ENCODE peak calls at places on chromosomes 5 and 9, in five cellular contexts. B, F, O, Y and N are unnamed samples.

GRCh38 chr5:115774684-115775083 is 41.8 kb downstream of the CDO1 start:
- DNase-seq in B (no peak), F (no peak), O (no peak), Y (no peak), N (no peak)

GRCh38 chr5:180083529-180084060 is 12.0 kb upstream of the RNF130 start:
- DNase-seq in B (no peak), F (peak; percentile 62), O (peak; percentile 50), Y (no peak), N (no peak)

GRCh38 chr9:10706788-10707187 is 94.0 kb upstream of the PTPRD start:
- DNase-seq in B (no peak), F (no peak), O (no peak), Y (no peak), N (no peak)

GRCh38 chr5:151628112-151628823 is 37.1 kb upstream of the FAT2 start:
- DNase-seq in B (no peak), F (no peak), O (no peak), Y (no peak), N (no peak)

GRCh38 chr5:32326216-32326772 is 13.6 kb upstream of the MTMR12 start:
- DNase-seq in B (no peak), F (no peak), O (no peak), Y (no peak), N (no peak)

GRCh38 chr5:175162036-175162435 is 281.9 kb downstream of the DRD1 start:
- DNase-seq in B (no peak), F (no peak), O (no peak), Y (no peak), N (no peak)

GRCh38 chr9:4680178-4680535 is 788 bp downstream of the CDC37L1 start:
- DNase-seq in B (no peak), F (no peak), O (no peak), Y (no peak), N (no peak)

GRCh38 chr5:149442563-149443182 is 63.6 kb upstream of the IL17B start:
- DNase-seq in B (peak; percentile 93), F (peak; percentile 81), O (peak; percentile 70), Y (peak; percentile 41), N (peak; percentile 93)

GRCh38 chr9:98576354-98576753 is 132.4 kb downstream of the GABBR2 start:
- DNase-seq in B (no peak), F (no peak), O (no peak), Y (no peak), N (no peak)

GRCh38 chr5:125559296-125559695 is 812.9 kb upstream of the ZNF608 start:
- DNase-seq in B (no peak), F (no peak), O (no peak), Y (no peak), N (no peak)

GRCh38 chr9:20623021-20623747 is 885 bp upstream of the MLLT3 start:
- DNase-seq in B (peak; percentile 57), F (peak; percentile 14), O (peak; percentile 32), Y (peak; percentile 59), N (no peak)

GRCh38 chr9:112166176-112167140 is 8.6 kb downstream of the SUSD1 start:
- DNase-seq in B (no peak), F (peak; percentile 31), O (peak; percentile 24), Y (no peak), N (no peak)

GRCh38 chr9:27792971-27793689 is 219.8 kb upstream of the C9orf72 start:
- DNase-seq in B (no peak), F (no peak), O (no peak), Y (no peak), N (no peak)

GRCh38 chr9:109098960-109099308 is 20.8 kb downstream of the TMEM245 start:
- DNase-seq in B (no peak), F (peak; percentile 35), O (no peak), Y (no peak), N (no peak)

GRCh38 chr5:64775288-64775687 is 6.6 kb downstream of the CWC27 start:
- DNase-seq in B (no peak), F (no peak), O (no peak), Y (no peak), N (no peak)

GRCh38 chr9:38066167-38066906 is 2.7 kb downstream of the SHB start:
- DNase-seq in B (no peak), F (peak; percentile 72), O (peak; percentile 48), Y (no peak), N (peak; percentile 61)

GRCh38 chr9:38067892-38068615 is 973 bp downstream of the SHB start:
- DNase-seq in B (no peak), F (no peak), O (peak; percentile 62), Y (no peak), N (peak; percentile 74)

GRCh38 chr9:38068616-38068865 is 486 bp downstream of the SHB start:
- DNase-seq in B (peak; percentile 75), F (no peak), O (no peak), Y (peak; percentile 11), N (no peak)

GRCh38 chr9:38067611-38067891 is 1.5 kb downstream of the SHB start:
- DNase-seq in B (peak; percentile 71), F (no peak), O (peak; percentile 55), Y (no peak), N (peak; percentile 72)

DNA sequence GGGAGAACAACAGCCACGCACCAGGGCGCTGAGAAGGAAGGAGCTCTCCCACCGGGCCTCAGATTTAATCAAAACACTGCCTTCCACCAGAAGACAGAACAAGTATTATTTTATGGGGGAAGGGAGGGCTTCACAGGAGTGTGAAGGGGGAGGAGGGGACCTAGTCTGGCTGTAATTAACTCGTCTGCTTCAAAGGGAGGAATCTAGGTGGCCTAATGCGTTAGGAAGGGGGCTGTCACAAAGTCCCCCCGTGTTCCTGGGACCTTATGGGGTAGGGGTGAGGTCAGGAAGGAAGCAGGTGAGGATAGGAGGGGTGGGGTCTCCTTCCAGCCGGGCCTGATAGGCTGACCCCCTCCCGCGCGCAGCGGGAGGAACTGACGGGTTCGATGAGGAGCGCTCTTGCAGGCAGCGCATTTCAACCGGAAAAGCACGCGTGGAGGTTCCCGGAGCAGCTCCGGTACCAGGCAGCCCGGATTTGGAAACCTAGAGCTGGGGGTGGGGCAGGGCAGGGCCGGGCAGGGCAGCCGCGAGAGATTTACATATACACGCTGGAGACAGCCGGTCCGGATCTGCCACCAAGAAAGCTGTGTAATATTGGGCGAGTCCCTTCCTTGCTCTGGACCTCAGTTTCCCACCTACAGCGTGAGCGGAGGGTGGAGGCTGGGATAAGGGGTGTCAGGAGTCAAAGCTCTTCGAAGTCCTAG is 2.0 kb downstream of the SHB start:
- DNase-seq in B (peak; percentile 80), F (peak; percentile 51), O (peak; percentile 42), Y (peak; percentile 6), N (peak; percentile 61)
- H3K4me3 ChIP-seq in B (peak overlapping the region; percentile 94), F (peak overlapping the region; percentile 86), O (peak overlapping the region; percentile 79), Y (peak overlapping the region; percentile 37), N (peak overlapping the region; percentile 79)

DNA sequence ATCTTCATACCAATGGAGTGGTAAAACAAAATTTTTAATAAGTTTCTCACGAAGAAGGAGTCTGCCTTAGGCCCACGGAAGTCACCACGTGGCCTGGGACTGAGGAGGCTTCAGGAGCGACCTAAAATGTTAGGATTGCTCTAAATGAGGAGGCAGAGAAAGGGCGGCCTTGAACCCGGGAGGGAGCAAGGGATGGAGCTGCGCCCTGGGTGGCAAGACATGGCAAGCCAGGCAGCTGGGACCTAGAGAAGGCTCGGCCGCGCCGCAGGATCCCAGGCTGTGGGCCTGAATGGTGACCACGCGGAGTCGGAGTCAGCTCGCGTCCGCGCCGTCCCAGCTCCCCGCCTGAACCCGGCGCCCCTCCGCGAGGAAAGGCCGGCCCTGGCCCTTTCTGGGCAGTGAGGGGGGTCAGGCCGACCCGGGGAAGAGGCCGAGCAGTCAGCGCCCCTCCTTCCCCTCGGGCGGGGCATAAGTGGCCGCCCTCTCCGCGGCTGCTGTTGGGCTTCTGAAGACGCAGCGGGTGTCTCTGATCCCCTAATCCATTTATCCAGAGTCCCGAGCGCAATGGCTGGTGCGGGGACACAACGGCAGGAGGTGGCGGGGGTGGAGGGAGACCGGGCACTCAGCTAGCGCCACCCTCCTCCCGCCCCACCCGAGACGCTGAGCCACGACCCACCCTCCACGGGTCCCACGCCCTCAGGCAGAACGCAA is 10.6 kb downstream of the IRX1 start:
- DNase-seq in B (no peak), F (peak; percentile 63), O (peak; percentile 90), Y (no peak), N (peak; percentile 88)
- H3K27me3 ChIP-seq in B (peaks cover 12% of the 10 kb centered on the region), F (peaks cover 30% of the 10 kb centered on the region), O (peaks cover 68% of the 10 kb centered on the region), Y (peaks cover 6% of the 10 kb centered on the region), N (peaks cover 67% of the 10 kb centered on the region)

GRCh38 chr9:127561491-127562270 is 50.4 kb upstream of the STXBP1 start:
- DNase-seq in B (peak; percentile 64), F (peak; percentile 96), O (peak; percentile 44), Y (no peak), N (peak; percentile 82)
- H3K36me3 ChIP-seq in B (no peaks in the 10 kb centered on the region), F (peaks cover 5% of the 10 kb centered on the region), O (no peaks in the 10 kb centered on the region), Y (no peaks in the 10 kb centered on the region), N (peaks cover 3% of the 10 kb centered on the region)

GRCh38 chr9:131704988-131705387 is 34.9 kb downstream of the RAPGEF1 start:
- DNase-seq in B (no peak), F (no peak), O (no peak), Y (no peak), N (no peak)
- H3K4me3 ChIP-seq in B (no peak overlapping the region), F (no peak overlapping the region), O (no peak overlapping the region), Y (peak overlapping the region; percentile 14), N (no peak overlapping the region)

GRCh38 chr9:93191354-93191660 is 7.4 kb downstream of the WNK2 start:
- DNase-seq in B (no peak), F (no peak), O (no peak), Y (no peak), N (no peak)
- H3K27me3 ChIP-seq in B (no peaks in the 10 kb centered on the region), F (no peaks in the 10 kb centered on the region), O (no peaks in the 10 kb centered on the region), Y (no peaks in the 10 kb centered on the region), N (no peaks in the 10 kb centered on the region)

GRCh38 chr5:24472518-24472917 is 172.3 kb downstream of the CDH10 start:
- DNase-seq in B (no peak), F (no peak), O (no peak), Y (no peak), N (no peak)

GRCh38 chr5:24477958-24478357 is 166.8 kb downstream of the CDH10 start:
- DNase-seq in B (no peak), F (no peak), O (no peak), Y (no peak), N (no peak)

DNA sequence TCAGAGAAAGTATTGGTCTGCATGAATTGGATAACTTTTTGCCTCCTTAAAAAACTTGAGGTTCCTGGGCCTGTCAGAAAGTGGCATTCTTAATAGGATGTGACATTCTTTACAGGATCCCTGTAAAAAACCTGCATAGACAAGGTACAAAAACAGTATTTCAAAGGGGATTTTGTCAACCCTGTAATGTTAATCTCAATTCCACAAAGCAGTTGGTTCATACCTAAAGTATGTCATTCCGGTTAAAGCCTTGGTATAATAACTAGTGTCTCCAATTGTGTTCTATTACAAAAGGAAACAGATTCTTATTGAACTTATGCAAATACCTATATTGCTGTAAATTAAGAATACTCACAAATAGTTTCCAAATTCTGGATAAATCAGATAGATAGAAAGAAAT is 169.7 kb downstream of the CDH10 start:
- DNase-seq in B (no peak), F (no peak), O (no peak), Y (no peak), N (no peak)
- H3K36me3 ChIP-seq in B (no peaks in the 10 kb centered on the region), F (no peaks in the 10 kb centered on the region), O (peaks cover 9% of the 10 kb centered on the region), Y (no peaks in the 10 kb centered on the region), N (no peaks in the 10 kb centered on the region)

GRCh38 chr5:99614888-99615287 is 686.1 kb upstream of the CHD1 start:
- DNase-seq in B (no peak), F (no peak), O (no peak), Y (no peak), N (no peak)
- H3K4me3 ChIP-seq in B (no peak overlapping the region), F (no peak overlapping the region), O (no peak overlapping the region), Y (no peak overlapping the region), N (no peak overlapping the region)